ENCODE peak calls at places on chromosomes 7 and 10, in four cellular contexts. I, J, Q and U are unnamed samples.

GRCh38 chr10:91409069-91409868 is 875 bp upstream of the HECTD2 start:
- DNase-seq in I (peak), J (peak), Q (peak), U (peak)

GRCh38 chr10:29409241-29410051 is 120.6 kb downstream of the LYZL1 start:
- DNase-seq in I (peak), J (no peak), Q (peak), U (peak)

GRCh38 chr10:29329420-29329819 is 40.5 kb downstream of the LYZL1 start:
- DNase-seq in I (no peak), J (no peak), Q (no peak), U (no peak)

GRCh38 chr10:83607959-83608745 is 531.2 kb upstream of the GHITM start:
- DNase-seq in I (no peak), J (no peak), Q (no peak), U (no peak)

GRCh38 chr7:11060883-11061282 is 87.2 kb downstream of the PHF14 start:
- DNase-seq in I (no peak), J (no peak), Q (no peak), U (no peak)

GRCh38 chr7:66095010-66095409 is 19.4 kb downstream of the ASL start:
- DNase-seq in I (no peak), J (no peak), Q (no peak), U (no peak)

GRCh38 chr7:18133921-18134320 is 106.3 kb upstream of the PRPS1L1 start:
- DNase-seq in I (no peak), J (no peak), Q (no peak), U (no peak)

GRCh38 chr7:82723411-82723810 is 279.8 kb upstream of the CACNA2D1 start:
- DNase-seq in I (no peak), J (no peak), Q (no peak), U (no peak)

GRCh38 chr10:117896517-117896916 is 150.2 kb downstream of the RAB11FIP2 start:
- DNase-seq in I (no peak), J (no peak), Q (no peak), U (no peak)

GRCh38 chr7:156942708-156943090 is 6.8 kb upstream of the NOM1 start:
- DNase-seq in I (no peak), J (no peak), Q (no peak), U (no peak)

GRCh38 chr7:135193615-135194081 is 17.7 kb downstream of the WDR91 start:
- DNase-seq in I (no peak), J (no peak), Q (no peak), U (no peak)

GRCh38 chr10:24603333-24603732 is 120.4 kb downstream of the ARHGAP21 start:
- DNase-seq in I (no peak), J (no peak), Q (no peak), U (no peak)

GRCh38 chr10:79377557-79378382 is 30.5 kb downstream of the PPIF start:
- DNase-seq in I (peak), J (no peak), Q (no peak), U (peak)

GRCh38 chr10:17905491-17905890 is 46.2 kb upstream of the SLC39A12 start:
- DNase-seq in I (no peak), J (no peak), Q (no peak), U (no peak)

GRCh38 chr7:40470817-40471216 is 336.0 kb downstream of the SUGCT start:
- DNase-seq in I (no peak), J (no peak), Q (no peak), U (no peak)

GRCh38 chr7:158710651-158711102 is 6.1 kb upstream of the NCAPG2 start:
- DNase-seq in I (no peak), J (no peak), Q (no peak), U (no peak)

GRCh38 chr10:73859441-73860049 is 14.8 kb downstream of the CAMK2G start:
- DNase-seq in I (no peak), J (no peak), Q (no peak), U (no peak)

GRCh38 chr7:80231719-80232118 is 97.1 kb downstream of the GNAI1 start:
- DNase-seq in I (no peak), J (no peak), Q (no peak), U (no peak)

GRCh38 chr7:50658696-50659095 is 93.5 kb upstream of the DDC start:
- DNase-seq in I (no peak), J (no peak), Q (no peak), U (no peak)

GRCh38 chr10:35336084-35336831 is at the start of gene CCNY:
- DNase-seq in I (peak), J (peak), Q (no peak), U (peak)

GRCh38 chr7:73622909-73623797 is 1.2 kb downstream of the MLXIPL start:
- DNase-seq in I (peak), J (peak), Q (no peak), U (peak)

GRCh38 chr7:36784991-36785940 is 61.0 kb upstream of the AOAH start:
- DNase-seq in I (peak), J (no peak), Q (no peak), U (peak)

GRCh38 chr7:128110641-128111365 is 79.6 kb upstream of the LRRC4 start:
- DNase-seq in I (no peak), J (no peak), Q (no peak), U (no peak)

GRCh38 chr10:71486465-71487114 is 89.9 kb downstream of the CDH23 start:
- DNase-seq in I (peak), J (peak), Q (no peak), U (peak)

GRCh38 chr7:55733584-55733983 is 129.0 kb downstream of the SEPTIN14 start:
- DNase-seq in I (no peak), J (no peak), Q (no peak), U (no peak)

GRCh38 chr7:12303096-12303495 is 92.0 kb downstream of the TMEM106B start:
- DNase-seq in I (no peak), J (no peak), Q (no peak), U (no peak)

GRCh38 chr10:126518186-126519080 is 130.2 kb upstream of the ADAM12 start:
- DNase-seq in I (no peak), J (no peak), Q (no peak), U (no peak)

GRCh38 chr7:103487419-103487818 is 41.4 kb upstream of the SLC26A5 start:
- DNase-seq in I (no peak), J (no peak), Q (no peak), U (no peak)

GRCh38 chr10:47076949-47077348 is 165.7 kb downstream of the PTPN20 start:
- DNase-seq in I (no peak), J (no peak), Q (no peak), U (no peak)

GRCh38 chr7:47954231-47954911 is 6.1 kb upstream of the PKD1L1 start:
- DNase-seq in I (no peak), J (no peak), Q (no peak), U (no peak)